ENCODE peak calls at places on chromosomes 13 and 19, in six cellular contexts. S is heart right ventricle, Z is Karpas-422, J is thoracic aorta, N is breast epithelium, W is ascending aorta. C is an unnamed sample.

GRCh38 chr13:32537580-32538233 is 888 bp downstream of the N4BP2L2 start:
- DNase-seq in Z (no peak), S (peak; percentile 37), J (no peak), W (no peak), N (peak; percentile 30), C (no peak)

GRCh38 chr19:46192990-46193650 is 36.4 kb upstream of the IGFL1 start:
- DNase-seq in W (no peak), N (peak; percentile 65), S (no peak), Z (no peak), J (no peak), C (no peak)

GRCh38 chr13:36345438-36346221 is 564 bp downstream of the SPART start:
- DNase-seq in W (peak; percentile 91), S (peak; percentile 30), N (peak; percentile 68), J (peak; percentile 40), Z (no peak), C (peak; percentile 25)

GRCh38 chr13:52804202-52804641 is 44.2 kb downstream of the PCDH8 start:
- DNase-seq in J (no peak), S (no peak), N (no peak), W (no peak), Z (no peak), C (no peak)

GRCh38 chr13:102441085-102441484 is 39.2 kb upstream of the FGF14 start:
- DNase-seq in W (no peak), J (no peak), Z (no peak), N (no peak), S (no peak), C (no peak)

GRCh38 chr13:29537736-29538624 is 57.5 kb downstream of the SLC7A1 start:
- DNase-seq in W (no peak), Z (no peak), S (no peak), J (no peak), N (no peak), C (no peak)

GRCh38 chr19:4795400-4795799 is 3.9 kb downstream of the FEM1A start:
- DNase-seq in Z (no peak), W (no peak), J (no peak), S (no peak), N (no peak), C (no peak)

GRCh38 chr19:30334841-30335240 is 37.3 kb upstream of the ZNF536 start:
- DNase-seq in J (no peak), N (no peak), S (no peak), W (no peak), Z (no peak), C (no peak)

GRCh38 chr19:46052896-46053295 is 12.1 kb upstream of the IGFL4 start:
- DNase-seq in N (no peak), W (no peak), Z (no peak), J (no peak), S (no peak), C (no peak)

GRCh38 chr13:113951246-113951999 is 22.5 kb downstream of the C13orf46 start:
- DNase-seq in W (peak; percentile 92), S (peak; percentile 89), N (peak; percentile 86), J (peak; percentile 57), Z (peak; percentile 88), C (no peak)

GRCh38 chr13:37534181-37534580 is 64.4 kb downstream of the POSTN start:
- DNase-seq in J (no peak), S (no peak), W (no peak), Z (no peak), N (no peak), C (no peak)

DNA sequence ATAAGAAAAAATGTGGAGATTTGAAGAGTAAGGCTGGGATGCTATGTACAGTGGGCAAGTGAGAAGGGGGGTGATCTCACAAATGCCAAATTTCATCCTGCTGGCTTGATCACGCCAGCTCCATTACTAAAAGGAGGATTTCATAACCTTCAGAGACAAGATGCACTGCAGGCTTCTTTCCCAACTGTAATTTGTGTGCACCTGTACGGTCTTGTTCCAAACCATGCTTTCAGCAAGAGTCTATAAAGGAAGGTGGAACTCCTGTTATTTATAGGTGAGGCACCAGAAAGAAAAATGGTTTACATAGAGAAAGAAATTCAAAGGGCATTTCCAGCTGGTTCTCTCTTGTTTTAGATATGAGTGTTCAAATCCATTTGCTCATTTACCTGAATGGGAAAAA is 13.3 kb downstream of the EFNB2 start:
- DNase-seq in Z (no peak), J (no peak), S (no peak), N (no peak), W (no peak), C (no peak)
- H3K27ac ChIP-seq in Z (no peak overlapping the region), J (no peak overlapping the region), S (no peak overlapping the region), N (no peak overlapping the region), W (no peak overlapping the region), C (no peak overlapping the region)

GRCh38 chr19:10139952-10140351 is 20.3 kb upstream of the EIF3G start:
- DNase-seq in N (no peak), W (no peak), J (no peak), S (no peak), Z (no peak), C (no peak)

GRCh38 chr19:10136936-10137335 is 17.2 kb upstream of the EIF3G start:
- DNase-seq in N (no peak), W (no peak), Z (no peak), S (no peak), J (no peak), C (no peak)

GRCh38 chr19:10141479-10141878 is 21.8 kb upstream of the EIF3G start:
- DNase-seq in S (no peak), N (no peak), Z (no peak), J (no peak), W (no peak), C (no peak)

GRCh38 chr19:10137751-10138682 is 18.3 kb upstream of the EIF3G start:
- DNase-seq in W (no peak), N (no peak), Z (no peak), S (no peak), J (no peak), C (no peak)

GRCh38 chr19:10138879-10139795 is 19.4 kb upstream of the EIF3G start:
- DNase-seq in Z (no peak), N (no peak), J (no peak), W (no peak), S (no peak), C (no peak)
- H3K36me3 ChIP-seq in Z (peaks cover 40% of the 10 kb centered on the region), N (peaks cover 7% of the 10 kb centered on the region), J (peaks cover 56% of the 10 kb centered on the region), W (peaks cover 77% of the 10 kb centered on the region), S (no peaks in the 10 kb centered on the region), C (peaks cover 69% of the 10 kb centered on the region)

DNA sequence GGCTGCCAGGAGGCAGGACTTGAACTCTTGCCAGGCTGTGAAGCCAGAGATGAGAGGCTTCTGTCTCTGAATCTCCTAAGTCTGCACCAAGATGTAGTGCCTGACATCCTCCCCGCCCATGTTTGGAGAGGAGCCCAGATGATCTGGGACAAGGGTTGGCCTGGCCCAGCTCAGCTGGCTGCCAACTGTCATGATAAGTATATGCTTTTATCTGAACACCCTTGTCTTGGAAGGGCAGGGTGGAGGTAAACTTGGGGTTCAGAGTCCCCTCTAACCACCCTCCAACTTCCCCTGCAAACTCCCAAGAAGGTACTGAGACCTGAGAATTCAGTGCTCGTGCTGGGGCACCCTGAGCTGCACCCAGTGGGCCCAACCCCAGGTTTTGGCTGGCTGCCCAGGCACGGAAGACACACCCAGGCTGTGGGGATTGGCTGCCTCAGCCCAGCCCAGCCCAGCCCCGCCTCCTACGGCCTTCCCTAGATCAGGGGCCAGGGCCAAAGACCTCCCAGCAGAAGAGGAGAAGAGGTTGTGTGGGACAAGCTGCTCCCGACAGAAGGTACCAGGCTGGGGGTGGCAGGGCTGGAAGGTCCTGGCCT is at the start of gene CYP4F12:
- DNase-seq in S (peak; percentile 92), N (peak; percentile 46), J (no peak), Z (peak; percentile 73), W (peak; percentile 89), C (no peak)
- H3K27ac ChIP-seq in S (peak within 1 kb of the TSS; percentile 20), N (no peak within 1 kb of the TSS), J (no peak within 1 kb of the TSS), Z (no peak within 1 kb of the TSS), W (peak within 1 kb of the TSS; percentile 27), C (peak within 1 kb of the TSS; percentile 8)

GRCh38 chr19:13955662-13956364 is 3.5 kb downstream of the DCAF15 start:
- DNase-seq in N (no peak), J (no peak), Z (no peak), W (no peak), S (no peak), C (no peak)

GRCh38 chr19:13957107-13957506 is 4.8 kb downstream of the DCAF15 start:
- DNase-seq in W (no peak), N (no peak), S (no peak), Z (no peak), J (no peak), C (no peak)

GRCh38 chr19:13954185-13954584 is 1.9 kb downstream of the DCAF15 start:
- DNase-seq in J (no peak), N (no peak), W (no peak), Z (no peak), S (no peak), C (no peak)

GRCh38 chr19:13958043-13958442 is 5.7 kb downstream of the DCAF15 start:
- DNase-seq in S (no peak), J (no peak), Z (no peak), N (no peak), W (no peak), C (no peak)

GRCh38 chr19:13956365-13956744 is 4.0 kb downstream of the DCAF15 start:
- DNase-seq in J (no peak), S (no peak), Z (no peak), W (no peak), N (no peak), C (no peak)
- H3K36me3 ChIP-seq in J (peaks cover 46% of the 10 kb centered on the region), S (peaks cover 6% of the 10 kb centered on the region), Z (peaks cover 16% of the 10 kb centered on the region), W (peaks cover 50% of the 10 kb centered on the region), N (peaks cover 3% of the 10 kb centered on the region), C (peaks cover 60% of the 10 kb centered on the region)

GRCh38 chr13:50599046-50599445 is 244.4 kb downstream of the DLEU7 start:
- DNase-seq in J (no peak), W (no peak), S (no peak), N (no peak), Z (peak; percentile 70), C (no peak)
- H3K27ac ChIP-seq in J (no peak overlapping the region), W (no peak overlapping the region), S (no peak overlapping the region), N (no peak overlapping the region), Z (peak overlapping the region; percentile 60), C (no peak overlapping the region)

DNA sequence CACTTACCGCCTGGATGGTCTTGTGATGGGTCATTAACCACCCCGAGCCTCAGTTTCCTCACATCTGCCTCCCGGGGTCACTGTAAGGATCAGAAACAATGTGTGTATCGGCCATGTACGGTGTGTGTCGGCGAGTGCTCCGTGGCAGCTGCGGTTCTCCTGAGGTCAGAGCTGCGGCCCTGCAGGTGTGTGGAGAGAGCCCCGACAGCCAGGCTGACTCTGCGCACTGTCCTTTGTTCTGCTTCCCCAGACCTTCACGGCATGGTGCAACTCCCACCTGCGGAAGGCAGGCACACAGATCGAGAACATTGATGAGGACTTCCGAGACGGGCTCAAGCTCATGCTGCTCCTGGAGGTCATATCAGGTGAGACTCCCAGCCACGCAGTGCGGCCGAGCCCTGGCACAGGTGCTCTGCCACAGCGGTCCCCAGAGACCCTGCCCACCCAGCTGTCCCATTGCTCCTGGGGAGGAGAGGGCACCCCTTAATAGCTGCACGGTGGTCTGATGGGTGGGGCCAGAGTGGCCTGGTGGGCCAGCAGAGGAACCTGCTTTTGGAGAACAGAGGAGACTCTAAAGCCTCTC is 43.8 kb downstream of the CAPN12 start:
- DNase-seq in N (no peak), S (no peak), J (no peak), W (no peak), Z (no peak), C (no peak)
- H3K36me3 ChIP-seq in N (no peaks in the 10 kb centered on the region), S (no peaks in the 10 kb centered on the region), J (peaks cover 47% of the 10 kb centered on the region), W (peaks cover 59% of the 10 kb centered on the region), Z (no peaks in the 10 kb centered on the region), C (peaks cover 48% of the 10 kb centered on the region)

GRCh38 chr19:38907227-38907626 is 4.8 kb downstream of the CCER2 start:
- DNase-seq in W (no peak), S (no peak), J (no peak), Z (no peak), N (no peak), C (no peak)
- H3K27ac ChIP-seq in W (no peak overlapping the region), S (no peak overlapping the region), J (no peak overlapping the region), Z (no peak overlapping the region), N (no peak overlapping the region), C (no peak overlapping the region)

C was measured in effector memory CD4-positive, alpha-beta T cell.